ENCODE peak calls at places on chromosomes 13 and 19, in nine cellular contexts. L is ovary; M is nephron progenitor cell; F is AG04450; N is Calu3; G is tibial nerve; C is CD8-positive, alpha-beta T cell; J is pancreas; X is fibroblast of villous mesenchyme. B is an unnamed sample.

GRCh38 chr13:40580566-40581276 is 85.7 kb downstream of the FOXO1 start:
- DNase-seq in L (no peak), M (no peak), F (no peak), N (no peak), G (no peak), C (no peak), J (no peak), X (no peak), B (no peak)

GRCh38 chr13:33692531-33692930 is 125.4 kb upstream of the RFC3 start:
- DNase-seq in L (no peak), M (no peak), F (no peak), N (no peak), G (no peak), C (no peak), J (no peak), X (no peak), B (no peak)

GRCh38 chr13:33740134-33740538 is 77.8 kb upstream of the RFC3 start:
- DNase-seq in L (no peak), M (no peak), F (no peak), N (no peak), G (no peak), C (no peak), J (no peak), X (peak; percentile 13), B (no peak)

GRCh38 chr13:113298001-113298945 is 1.2 kb downstream of the LAMP1 start:
- DNase-seq in L (no peak), M (no peak), F (no peak), N (no peak), G (no peak), C (no peak), J (no peak), X (peak; percentile 19), B (no peak)

GRCh38 chr13:49113526-49114286 is 106.4 kb upstream of the MLNR start:
- DNase-seq in L (no peak), M (no peak), F (peak; percentile 18), N (no peak), G (no peak), C (no peak), J (no peak), X (peak; percentile 45), B (no peak)

GRCh38 chr13:23656637-23657036 is 86.4 kb downstream of the TNFRSF19 start:
- DNase-seq in L (no peak), M (no peak), F (peak; percentile 84), N (no peak), G (no peak), C (no peak), J (no peak), X (peak; percentile 90), B (no peak)

GRCh38 chr13:53775807-53776206 is 747.2 kb downstream of the OLFM4 start:
- DNase-seq in L (no peak), M (no peak), F (no peak), N (no peak), G (no peak), C (no peak), J (no peak), X (no peak), B (no peak)

GRCh38 chr19:6187374-6187773 is 51.9 kb downstream of the ACSBG2 start:
- DNase-seq in L (no peak), M (no peak), F (no peak), N (no peak), G (no peak), C (no peak), J (no peak), X (no peak), B (no peak)

GRCh38 chr19:16627194-16627927 is 643 bp downstream of the MED26 start:
- DNase-seq in L (peak; percentile 66), M (peak; percentile 32), F (no peak), N (no peak), G (no peak), C (no peak), J (peak; percentile 67), X (peak; percentile 39), B (no peak)

GRCh38 chr13:42990147-42990990 is 1.7 kb downstream of the EPSTI1 start:
- DNase-seq in L (no peak), M (no peak), F (no peak), N (no peak), G (no peak), C (no peak), J (no peak), X (peak; percentile 72), B (no peak)

GRCh38 chr13:102978168-102978567 is 88.0 kb downstream of the SLC10A2 start:
- DNase-seq in L (no peak), M (no peak), F (no peak), N (no peak), G (no peak), C (no peak), J (no peak), X (peak; percentile 64), B (no peak)

GRCh38 chr13:74306496-74306895 is 172.3 kb upstream of the KLF12 start:
- DNase-seq in L (no peak), M (no peak), F (no peak), N (no peak), G (no peak), C (no peak), J (no peak), X (peak; percentile 10), B (no peak)

GRCh38 chr13:107642841-107643240 is 572.5 kb downstream of the LIG4 start:
- DNase-seq in L (no peak), M (no peak), F (peak; percentile 13), N (no peak), G (no peak), C (no peak), J (no peak), X (no peak), B (no peak)

GRCh38 chr13:48505597-48506091 is 27.2 kb downstream of the RCBTB2 start:
- DNase-seq in L (no peak), M (no peak), F (peak; percentile 8), N (no peak), G (no peak), C (no peak), J (no peak), X (no peak), B (no peak)

GRCh38 chr19:11090264-11091032 is 1.2 kb downstream of the LDLR start:
- DNase-seq in L (peak; percentile 98), M (peak; percentile 96), F (peak; percentile 77), N (peak; percentile 95), G (peak; percentile 98), C (peak; percentile 95), J (peak; percentile 99), X (peak; percentile 97), B (peak; percentile 88)

GRCh38 chr13:21852043-21852442 is 181.2 kb downstream of the FGF9 start:
- DNase-seq in L (no peak), M (no peak), F (no peak), N (no peak), G (no peak), C (no peak), J (no peak), X (no peak), B (no peak)

GRCh38 chr13:103531278-103531677 is 465.1 kb upstream of the SLC10A2 start:
- DNase-seq in L (no peak), M (no peak), F (no peak), N (no peak), G (no peak), C (no peak), J (no peak), X (no peak), B (no peak)

GRCh38 chr13:99463998-99464397 is 37.3 kb upstream of the TM9SF2 start:
- DNase-seq in L (no peak), M (no peak), F (no peak), N (no peak), G (no peak), C (no peak), J (no peak), X (no peak), B (no peak)

GRCh38 chr19:33296473-33297060 is 5.8 kb downstream of the CEBPA start:
- DNase-seq in L (no peak), M (no peak), F (no peak), N (no peak), G (peak; percentile 7), C (no peak), J (no peak), X (peak; percentile 48), B (no peak)

DNA sequence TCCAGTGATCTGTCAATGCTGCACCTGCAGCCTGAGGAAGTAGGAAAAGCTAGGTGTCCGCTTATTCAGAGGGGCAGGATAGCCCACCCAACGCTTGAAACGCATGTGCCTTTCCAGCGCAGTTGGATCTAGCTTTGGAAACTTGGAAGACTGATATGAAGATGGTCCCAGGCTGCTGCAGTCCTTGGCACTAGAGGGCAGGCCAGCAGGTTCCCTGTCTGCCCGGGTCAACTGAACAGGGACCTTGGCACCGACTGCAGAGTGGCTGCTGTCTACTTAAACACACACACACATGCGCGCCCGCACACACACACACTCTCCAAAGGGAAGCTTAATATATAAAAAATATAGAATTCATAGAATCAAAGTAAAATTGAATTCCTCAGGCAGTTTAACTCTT is 100.0 kb downstream of the TSHZ3 start:
- DNase-seq in L (no peak), M (no peak), F (no peak), N (no peak), G (no peak), C (no peak), J (no peak), X (no peak), B (no peak)
- TF ChIP-seq CTCF in L (no peak), M (no peak), F (no peak), N (no peak), G (no peak), C (no peak), J (no peak), X (peak; percentile 19), B (no peak)

GRCh38 chr13:38530492-38530891 is 156.4 kb upstream of the FREM2 start:
- DNase-seq in L (no peak), M (no peak), F (no peak), N (no peak), G (no peak), C (no peak), J (no peak), X (peak; percentile 27), B (no peak)
- TF ChIP-seq CTCF in L (no peak), M (no peak), F (no peak), N (no peak), G (peak; percentile 18), C (no peak), J (no peak), X (peak; percentile 37), B (no peak)

DNA sequence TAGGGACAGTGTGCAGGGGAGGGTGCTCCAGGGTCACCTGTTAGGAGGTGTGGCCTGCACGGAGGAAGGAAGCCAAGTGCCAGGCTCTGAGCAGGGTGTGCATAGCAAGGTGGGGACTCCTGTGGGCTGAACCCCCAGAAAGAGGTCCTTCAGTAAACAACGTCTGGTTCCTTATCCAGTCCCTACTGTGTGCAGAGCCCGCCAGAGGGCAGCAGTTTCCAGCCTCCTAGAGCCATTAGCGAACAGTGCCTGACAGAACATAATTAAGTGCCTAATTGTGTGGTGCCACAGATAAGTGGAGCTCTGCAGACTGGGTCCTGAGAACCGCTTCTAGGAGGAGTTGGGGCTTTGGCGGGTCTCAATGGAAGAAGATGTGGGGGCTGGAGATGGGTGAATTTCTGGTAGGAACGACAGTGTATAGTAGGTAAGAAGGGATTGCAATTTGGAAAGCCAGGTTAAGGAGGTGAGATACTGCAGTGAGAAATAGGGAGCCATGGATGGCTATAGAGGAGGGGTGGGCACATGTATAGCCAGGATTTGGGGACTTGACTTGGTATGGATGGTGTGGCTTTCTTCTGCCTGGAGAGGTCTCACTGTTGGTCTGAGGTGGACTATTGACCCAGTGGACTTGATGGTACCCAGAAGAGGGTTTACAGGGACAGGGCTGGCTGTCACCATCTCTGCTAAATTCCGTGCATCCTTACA is 323.1 kb downstream of the ZNF536 start:
- DNase-seq in L (no peak), M (peak; percentile 40), F (no peak), N (no peak), G (no peak), C (no peak), J (no peak), X (no peak), B (no peak)
- TF ChIP-seq CTCF in L (no peak), M (peak; percentile 29), F (no peak), N (no peak), G (no peak), C (no peak), J (no peak), X (no peak), B (no peak)

GRCh38 chr13:91400094-91400462 is 1.7 kb downstream of the GPC5 start:
- DNase-seq in L (no peak), M (no peak), F (no peak), N (no peak), G (no peak), C (no peak), J (no peak), X (no peak), B (no peak)
- TF ChIP-seq CTCF in L (no peak), M (no peak), F (no peak), N (no peak), G (no peak), C (no peak), J (no peak), X (no peak), B (no peak)

B was measured in omental fat pad.